ENCODE peak calls at places on chromosome 20, in eight cellular contexts. Y is upper lobe of left lung, O is sigmoid colon, A is transverse colon, X is SK-N-SH, V is stomach, E is HepG2, K is suprapubic skin. T is an unnamed sample. For H3K4me1, the result is how much of the 10 kb centered on the place peaks cover.

GRCh38 chr20:48767269-48767960 is 60.4 kb downstream of the PREX1 start:
- DNase-seq in K (no peak), O (no peak), E (no peak), A (no peak), V (no peak), X (no peak), Y (no peak), T (no peak)

GRCh38 chr20:32358883-32359632 is 927 bp downstream of the ASXL1 start:
- DNase-seq in X (peak), E (peak), A (peak), Y (peak), V (peak), O (peak), K (peak), T (no peak)

GRCh38 chr20:16020971-16021370 is 552.3 kb downstream of the KIF16B start:
- DNase-seq in K (no peak), V (no peak), A (no peak), O (no peak), E (no peak), X (no peak), Y (no peak), T (no peak)

GRCh38 chr20:13778827-13779226 is 5.9 kb downstream of the ESF1 start:
- DNase-seq in X (no peak), K (no peak), A (no peak), Y (no peak), E (no peak), V (no peak), O (no peak), T (no peak)

GRCh38 chr20:8860011-8860495 is 208.8 kb upstream of the PLCB4 start:
- DNase-seq in X (no peak), Y (no peak), A (no peak), E (no peak), V (no peak), K (no peak), O (no peak), T (no peak)

GRCh38 chr20:37945034-37945660 is 42.2 kb downstream of the VSTM2L start:
- DNase-seq in O (no peak), A (no peak), K (peak), Y (peak), E (no peak), V (peak), X (no peak), T (peak)

GRCh38 chr20:31617432-31618104 is 12.5 kb downstream of the ID1 start:
- DNase-seq in V (no peak), Y (no peak), K (no peak), A (no peak), E (no peak), X (no peak), O (no peak), T (no peak)

GRCh38 chr20:10338781-10339180 is 95.2 kb downstream of the MKKS start:
- DNase-seq in O (no peak), X (no peak), K (no peak), A (no peak), Y (no peak), V (no peak), E (no peak), T (no peak)

DNA sequence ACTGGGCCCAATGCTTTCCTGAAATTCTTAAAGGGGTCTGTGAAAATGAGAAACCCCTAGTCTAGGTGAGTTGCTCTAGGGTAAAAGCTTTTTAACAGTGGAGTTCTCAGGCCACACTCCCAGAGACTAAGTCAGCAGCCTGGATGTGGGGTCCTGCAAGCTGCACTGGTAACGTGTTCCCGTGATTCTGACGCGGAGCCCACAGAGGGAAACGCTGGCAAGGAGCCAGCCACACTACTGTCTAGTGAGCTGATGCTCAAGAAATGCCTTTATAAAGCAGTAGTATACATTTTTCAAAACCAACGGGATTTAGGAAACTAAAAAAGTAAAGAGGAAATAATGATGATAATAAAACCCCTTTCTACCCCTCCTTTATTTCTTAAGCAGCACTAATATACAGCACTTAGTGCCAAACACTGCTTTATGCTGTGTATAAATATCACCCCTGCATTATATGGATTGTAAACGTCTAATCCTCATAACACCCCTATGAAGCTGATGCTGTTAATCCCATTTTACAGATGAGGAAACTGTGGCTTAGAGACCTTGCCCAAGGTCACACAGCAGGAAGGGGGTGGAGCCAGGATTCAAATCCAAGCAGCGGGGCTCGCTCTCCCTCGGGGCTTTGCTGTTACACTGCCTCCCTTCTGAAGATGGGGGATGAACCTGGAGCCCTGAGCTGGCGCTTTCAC is 25.0 kb downstream of the KCNK15 start:
- DNase-seq in Y (no peak), K (no peak), O (no peak), V (no peak), X (no peak), E (no peak), A (no peak), T (no peak)
- TF ChIP-seq EP300 in Y (no peak), K (no peak), O (no peak), V (no peak), X (no peak), E (no peak), A (no peak), T (no peak)

GRCh38 chr20:36097751-36098151 is 56.8 kb upstream of the EPB41L1 start:
- DNase-seq in O (no peak), Y (no peak), E (no peak), V (peak), X (no peak), A (peak), K (no peak), T (no peak)
- H3K4me1 ChIP-seq in O (under half), Y (under half), E (under half), V (half or more), X (under half), A (half or more), K (half or more), T (under half)

GRCh38 chr20:1888796-1889463 is 6.3 kb upstream of the SIRPA start:
- DNase-seq in O (peak), K (no peak), E (peak), X (no peak), A (no peak), V (no peak), Y (peak), T (no peak)
- TF ChIP-seq POLR2AphosphoS5 in O (no peak), K (no peak), E (no peak), X (no peak), A (no peak), V (no peak), Y (peak), T (no peak)

DNA sequence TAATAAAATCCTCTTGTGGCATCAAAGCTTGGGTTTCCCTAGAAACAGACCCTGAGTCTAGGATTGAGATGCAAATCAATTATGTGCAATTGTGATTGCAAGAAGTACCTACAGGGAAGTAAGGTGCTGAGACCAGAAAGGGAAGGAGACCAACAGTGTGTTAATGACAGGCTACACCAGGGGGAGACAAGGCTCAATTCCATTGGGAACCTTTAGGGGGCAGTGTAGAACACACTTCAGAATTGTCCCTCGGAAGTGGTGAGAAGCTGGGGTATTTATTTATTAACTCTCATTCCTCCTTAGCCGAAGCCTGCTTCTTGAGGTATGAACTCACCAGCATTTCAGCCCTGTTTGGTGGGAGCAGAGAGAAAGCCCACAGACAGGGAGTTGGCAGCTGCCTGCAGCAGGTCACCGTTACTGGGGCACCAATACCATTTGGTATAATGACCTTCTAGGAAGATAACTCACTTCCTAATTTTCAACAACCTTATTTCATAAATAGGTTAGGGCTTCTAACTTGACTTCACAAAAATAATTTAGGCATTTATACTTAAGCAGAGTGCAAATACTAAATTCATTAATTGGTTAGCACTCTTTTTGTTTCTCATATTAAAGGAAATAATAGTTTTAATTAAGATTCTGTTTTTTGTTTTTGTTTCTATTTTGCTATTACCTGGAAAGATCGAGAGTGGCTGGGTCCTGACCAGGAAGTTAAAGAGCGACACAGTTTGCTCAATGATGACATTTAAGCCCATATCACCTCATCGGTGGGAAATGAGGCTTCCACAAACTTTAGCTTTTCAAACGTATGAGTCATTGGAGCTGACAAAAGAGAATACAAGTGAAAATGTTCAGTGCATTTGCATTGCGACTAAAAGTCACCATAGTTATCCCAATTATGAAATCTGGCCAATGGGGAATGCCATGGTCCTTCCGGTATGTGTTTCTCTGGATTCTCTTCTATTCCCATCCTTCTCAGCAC is 94.8 kb downstream of the BTBD3 start:
- DNase-seq in A (peak), X (peak), K (no peak), Y (peak), E (peak), O (no peak), V (peak), T (peak)
- TF ChIP-seq EP300 in A (no peak), X (no peak), K (no peak), Y (no peak), E (no peak), O (no peak), V (no peak), T (no peak)

GRCh38 chr20:62241501-62241900 is 3.2 kb downstream of the OSBPL2 start:
- DNase-seq in X (no peak), V (peak), O (no peak), K (no peak), E (no peak), A (peak), Y (no peak), T (no peak)
- H3K4me1 ChIP-seq in X (under half), V (under half), O (under half), K (half or more), E (half or more), A (half or more), Y (under half), T (half or more)

T was measured in esophagus muscularis mucosa.